ENCODE peak calls at places on chromosome 15, in eight cellular contexts. L is sigmoid colon, V is breast epithelium, S is PC-9, A is left ventricle myocardium inferior, H is IMR-90, I is endothelial cell of umbilical vein, D is prostate gland. C is an unnamed sample.

GRCh38 chr15:64131547-64131946 is 20.0 kb upstream of the SNX22 start:
- DNase-seq in H (no peak), S (no peak), V (no peak), D (no peak), A (no peak), L (no peak), I (no peak), C (no peak)

GRCh38 chr15:101255615-101256350 is 3.9 kb upstream of the CHSY1 start:
- DNase-seq in S (no peak), A (no peak), V (no peak), L (no peak), I (peak; percentile 94), D (no peak), H (peak; percentile 92), C (peak; percentile 44)

GRCh38 chr15:80228959-80229610 is 22.9 kb downstream of the CTXND1 start:
- DNase-seq in L (no peak), I (no peak), A (no peak), S (no peak), V (no peak), H (peak; percentile 21), D (no peak), C (no peak)

GRCh38 chr15:32936283-32936918 is 218.6 kb downstream of the GREM1 start:
- DNase-seq in V (no peak), H (peak; percentile 37), D (no peak), S (no peak), A (no peak), L (no peak), I (peak; percentile 62), C (no peak)

GRCh38 chr15:97984157-97984556 is 23.7 kb downstream of the ARRDC4 start:
- DNase-seq in I (no peak), H (no peak), L (no peak), A (no peak), S (peak; percentile 60), D (no peak), V (no peak), C (no peak)

GRCh38 chr15:34049096-34049495 is 10.1 kb upstream of the AVEN start:
- DNase-seq in D (no peak), S (peak; percentile 77), V (no peak), L (no peak), A (no peak), I (no peak), H (peak; percentile 87), C (no peak)

GRCh38 chr15:49495993-49496747 is 73.1 kb downstream of the FGF7 start:
- DNase-seq in L (no peak), H (peak; percentile 79), S (no peak), V (no peak), D (no peak), I (no peak), A (no peak), C (no peak)

GRCh38 chr15:25789206-25789605 is 73.9 kb downstream of the ATP10A start:
- DNase-seq in D (no peak), V (no peak), S (no peak), I (no peak), A (no peak), H (peak; percentile 20), L (peak; percentile 83), C (no peak)

GRCh38 chr15:100291106-100291505 is 50.7 kb downstream of the ADAMTS17 start:
- DNase-seq in V (no peak), S (peak; percentile 75), I (no peak), D (no peak), H (no peak), A (no peak), L (no peak), C (no peak)

GRCh38 chr15:76840830-76841460 is 64.2 kb downstream of the SCAPER start:
- DNase-seq in H (peak; percentile 64), A (no peak), V (no peak), D (no peak), L (no peak), I (peak; percentile 51), S (no peak), C (no peak)

GRCh38 chr15:73873889-73874511 is 636 bp downstream of the TBC1D21 start:
- DNase-seq in H (peak; percentile 68), L (no peak), I (peak; percentile 60), V (no peak), S (peak; percentile 60), A (no peak), D (peak; percentile 17), C (peak; percentile 40)

GRCh38 chr15:39918688-39919385 is 1.2 kb downstream of the GPR176 start:
- DNase-seq in I (peak; percentile 79), S (peak; percentile 51), L (no peak), H (peak; percentile 93), A (no peak), D (no peak), V (no peak), C (no peak)

GRCh38 chr15:49103002-49103401 is 52.4 kb downstream of the COPS2 start:
- DNase-seq in S (no peak), L (no peak), I (no peak), D (no peak), V (no peak), H (peak; percentile 69), A (no peak), C (no peak)

GRCh38 chr15:45719490-45719889 is 84.7 kb downstream of the SQOR start:
- DNase-seq in I (no peak), S (no peak), H (peak; percentile 7), V (no peak), A (no peak), D (no peak), L (no peak), C (no peak)

GRCh38 chr15:35540885-35541284 is 5.1 kb downstream of the DPH6 start:
- DNase-seq in I (no peak), L (no peak), V (no peak), S (no peak), D (no peak), H (peak; percentile 89), A (no peak), C (no peak)

GRCh38 chr15:29522373-29523276 is 253.0 kb upstream of the NSMCE3 start:
- DNase-seq in A (no peak), L (no peak), S (no peak), I (no peak), D (no peak), V (no peak), H (no peak), C (no peak)

GRCh38 chr15:99057697-99058420 is 47.0 kb upstream of the SYNM start:
- DNase-seq in V (no peak), S (no peak), H (no peak), I (peak; percentile 42), D (no peak), A (peak; percentile 23), L (peak; percentile 67), C (no peak)

GRCh38 chr15:87207945-87208580 is 1048.5 kb downstream of the NTRK3 start:
- DNase-seq in H (peak; percentile 25), I (no peak), D (no peak), L (no peak), A (no peak), S (peak; percentile 58), V (no peak), C (no peak)

GRCh38 chr15:85693277-85693676 is 101.4 kb downstream of the KLHL25 start:
- DNase-seq in D (no peak), S (no peak), L (no peak), I (no peak), A (no peak), H (no peak), V (no peak), C (no peak)
- H3K4me3 ChIP-seq in D (no peak overlapping the region), S (no peak overlapping the region), L (no peak overlapping the region), I (no peak overlapping the region), A (no peak overlapping the region), H (no peak overlapping the region), V (no peak overlapping the region), C (no peak overlapping the region)

GRCh38 chr15:67145307-67145610 is 79.9 kb downstream of the SMAD3 start:
- DNase-seq in A (no peak), H (no peak), S (no peak), V (no peak), L (no peak), I (no peak), D (no peak), C (no peak)
- H3K4me1 ChIP-seq in A (peaks cover 100% of the 10 kb centered on the region), H (peaks cover 71% of the 10 kb centered on the region), S (peaks cover 77% of the 10 kb centered on the region), V (peaks cover 28% of the 10 kb centered on the region), L (no peaks in the 10 kb centered on the region), I (peaks cover 93% of the 10 kb centered on the region), D (peaks cover 49% of the 10 kb centered on the region), C (no peaks in the 10 kb centered on the region)

GRCh38 chr15:89409184-89409992 is 74.8 kb upstream of the POLG start:
- DNase-seq in A (no peak), V (no peak), L (no peak), D (no peak), I (no peak), H (no peak), S (peak; percentile 11), C (no peak)

GRCh38 chr15:89404023-89404422 is 69.4 kb upstream of the POLG start:
- DNase-seq in S (no peak), V (no peak), I (no peak), A (no peak), D (no peak), H (no peak), L (no peak), C (no peak)

GRCh38 chr15:89406218-89406716 is 71.6 kb upstream of the POLG start:
- DNase-seq in V (no peak), A (no peak), I (no peak), S (peak; percentile 6), D (no peak), L (no peak), H (no peak), C (no peak)

GRCh38 chr15:89408512-89409183 is 74.0 kb upstream of the POLG start:
- DNase-seq in A (no peak), I (peak; percentile 7), H (peak; percentile 6), V (no peak), S (peak; percentile 3), L (no peak), D (no peak), C (no peak)

GRCh38 chr15:89406756-89407650 is 72.4 kb upstream of the POLG start:
- DNase-seq in D (no peak), H (no peak), S (no peak), L (no peak), A (no peak), V (no peak), I (no peak), C (no peak)
- H3K9me3 ChIP-seq in D (no peaks in the 10 kb centered on the region), H (peaks cover 7% of the 10 kb centered on the region), S (no peaks in the 10 kb centered on the region), L (no peaks in the 10 kb centered on the region), A (no peaks in the 10 kb centered on the region), V (no peaks in the 10 kb centered on the region), I (no peaks in the 10 kb centered on the region), C (no peaks in the 10 kb centered on the region)

DNA sequence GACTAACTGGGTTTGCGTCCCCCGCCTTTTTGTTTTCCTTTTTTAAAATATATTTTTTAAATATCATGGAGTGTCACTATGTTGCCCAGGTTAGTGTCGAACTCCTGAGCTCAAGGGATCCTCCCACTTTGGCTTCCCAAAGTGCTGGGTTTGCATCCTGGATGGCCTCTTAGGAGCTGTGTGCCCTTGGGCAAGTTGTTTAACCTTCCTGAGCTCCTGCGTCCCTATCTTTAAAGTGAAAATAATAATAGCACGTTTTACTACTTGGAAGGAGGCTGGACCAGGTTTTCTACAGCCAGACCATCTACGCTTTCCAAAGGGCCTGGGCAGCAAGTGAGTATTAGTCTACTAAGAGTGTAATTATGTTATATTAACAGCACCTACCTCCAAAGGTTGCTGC is 44.2 kb upstream of the RNU6-1 start:
- DNase-seq in V (no peak), H (no peak), L (no peak), S (no peak), A (no peak), D (no peak), I (no peak), C (no peak)
- H3K4me3 ChIP-seq in V (peak overlapping the region; percentile 60), H (no peak overlapping the region), L (no peak overlapping the region), S (peak overlapping the region; percentile 63), A (peak overlapping the region; percentile 70), D (no peak overlapping the region), I (peak overlapping the region; percentile 48), C (peak overlapping the region; percentile 66)

C was measured in BE2C.